ENCODE peak calls at places on chromosomes 4 and X, in four cellular contexts. One of them, this sample, is unnamed.

GRCh38 chr4:27692098-27692679 is 831.5 kb downstream of the STIM2 start:
- DNase-seq in prostate gland: no peak
- DNase-seq in SK-N-SH: peak; percentile 15
- DNase-seq in epithelial cell of esophagus: peak; percentile 81
- DNase-seq in this sample: no peak

GRCh38 chr4:159012381-159012780 is 90.5 kb upstream of the RAPGEF2 start:
- DNase-seq in prostate gland: no peak
- DNase-seq in SK-N-SH: no peak
- DNase-seq in epithelial cell of esophagus: peak; percentile 80
- DNase-seq in this sample: no peak

GRCh38 chr4:183097251-183098079 is 1.6 kb upstream of the WWC2 start:
- DNase-seq in prostate gland: no peak
- DNase-seq in SK-N-SH: no peak
- DNase-seq in epithelial cell of esophagus: no peak
- DNase-seq in this sample: peak; percentile 69

GRCh38 chr4:153535735-153536494 is 69.8 kb downstream of the TMEM131L start:
- DNase-seq in prostate gland: no peak
- DNase-seq in SK-N-SH: no peak
- DNase-seq in epithelial cell of esophagus: no peak
- DNase-seq in this sample: no peak

GRCh38 chr4:155741546-155741945 is 17.3 kb upstream of the GUCY1B1 start:
- DNase-seq in prostate gland: no peak
- DNase-seq in SK-N-SH: no peak
- DNase-seq in epithelial cell of esophagus: no peak
- DNase-seq in this sample: no peak

GRCh38 chrX:102985182-102985581 is 48.1 kb downstream of the RAB40AL start:
- DNase-seq in prostate gland: no peak
- DNase-seq in SK-N-SH: no peak
- DNase-seq in epithelial cell of esophagus: no peak
- DNase-seq in this sample: no peak

GRCh38 chr4:36064147-36064546 is 180.2 kb downstream of the ARAP2 start:
- DNase-seq in prostate gland: no peak
- DNase-seq in SK-N-SH: no peak
- DNase-seq in epithelial cell of esophagus: peak; percentile 70
- DNase-seq in this sample: no peak

GRCh38 chrX:118847676-118848075 is 24.1 kb downstream of the ZCCHC12 start:
- DNase-seq in prostate gland: peak; percentile 25
- DNase-seq in SK-N-SH: peak; percentile 61
- DNase-seq in epithelial cell of esophagus: peak; percentile 43
- DNase-seq in this sample: no peak

GRCh38 chrX:85052636-85053343 is 49.1 kb downstream of the APOOL start:
- DNase-seq in prostate gland: no peak
- DNase-seq in SK-N-SH: no peak
- DNase-seq in epithelial cell of esophagus: peak; percentile 75
- DNase-seq in this sample: no peak

GRCh38 chr4:186723207-186724047 is at the start of gene FAT1:
- DNase-seq in prostate gland: peak; percentile 58
- DNase-seq in SK-N-SH: peak; percentile 85
- DNase-seq in epithelial cell of esophagus: peak; percentile 75
- DNase-seq in this sample: peak; percentile 87

GRCh38 chrX:15245896-15246295 is 24.0 kb downstream of the ASB9 start:
- DNase-seq in prostate gland: no peak
- DNase-seq in SK-N-SH: no peak
- DNase-seq in epithelial cell of esophagus: no peak
- DNase-seq in this sample: no peak

GRCh38 chr4:15164571-15164970 is 162.3 kb downstream of the CPEB2 start:
- DNase-seq in prostate gland: no peak
- DNase-seq in SK-N-SH: no peak
- DNase-seq in epithelial cell of esophagus: peak; percentile 57
- DNase-seq in this sample: no peak

GRCh38 chr4:152709675-152710438 is 30.1 kb upstream of the TMEM154 start:
- DNase-seq in prostate gland: no peak
- DNase-seq in SK-N-SH: no peak
- DNase-seq in epithelial cell of esophagus: peak; percentile 98
- DNase-seq in this sample: no peak

GRCh38 chr4:83516042-83516772 is 19.7 kb upstream of the GPAT3 start:
- DNase-seq in prostate gland: no peak
- DNase-seq in SK-N-SH: no peak
- DNase-seq in epithelial cell of esophagus: peak; percentile 91
- DNase-seq in this sample: no peak

GRCh38 chr4:118888666-118889312 is at the start of gene SYNPO2:
- DNase-seq in prostate gland: peak; percentile 79
- DNase-seq in SK-N-SH: peak; percentile 78
- DNase-seq in epithelial cell of esophagus: peak; percentile 77
- DNase-seq in this sample: peak; percentile 75

GRCh38 chr4:15547392-15547791 is 77.7 kb downstream of the CC2D2A start:
- DNase-seq in prostate gland: no peak
- DNase-seq in SK-N-SH: no peak
- DNase-seq in epithelial cell of esophagus: no peak
- DNase-seq in this sample: no peak

GRCh38 chr4:40856836-40857362 is 107.1 kb downstream of the NSUN7 start:
- DNase-seq in prostate gland: peak; percentile 45
- DNase-seq in SK-N-SH: peak; percentile 96
- DNase-seq in epithelial cell of esophagus: peak; percentile 78
- DNase-seq in this sample: peak; percentile 88
- H3K4me3 ChIP-seq in prostate gland: peak overlapping the region; percentile 19
- H3K4me3 ChIP-seq in SK-N-SH: peak overlapping the region; percentile 48
- H3K4me3 ChIP-seq in epithelial cell of esophagus: peak overlapping the region; percentile 45
- H3K4me3 ChIP-seq in this sample: peak overlapping the region; percentile 43

GRCh38 chr4:85724801-85725548 is 250.0 kb downstream of the ARHGAP24 start:
- DNase-seq in prostate gland: no peak
- DNase-seq in SK-N-SH: no peak
- DNase-seq in epithelial cell of esophagus: no peak
- DNase-seq in this sample: no peak
- H3K4me3 ChIP-seq in prostate gland: no peak overlapping the region
- H3K4me3 ChIP-seq in SK-N-SH: no peak overlapping the region
- H3K4me3 ChIP-seq in epithelial cell of esophagus: no peak overlapping the region
- H3K4me3 ChIP-seq in this sample: no peak overlapping the region

GRCh38 chrX:74923942-74924448 is 1.3 kb downstream of the NEXMIF start:
- DNase-seq in prostate gland: peak; percentile 4
- DNase-seq in SK-N-SH: peak; percentile 21
- DNase-seq in epithelial cell of esophagus: no peak
- DNase-seq in this sample: peak; percentile 62

GRCh38 chrX:74922922-74923321 is 2.3 kb downstream of the NEXMIF start:
- DNase-seq in prostate gland: no peak
- DNase-seq in SK-N-SH: no peak
- DNase-seq in epithelial cell of esophagus: no peak
- DNase-seq in this sample: no peak

GRCh38 chrX:74925210-74926088 is at the start of gene NEXMIF:
- DNase-seq in prostate gland: peak; percentile 19
- DNase-seq in SK-N-SH: peak; percentile 77
- DNase-seq in epithelial cell of esophagus: peak; percentile 30
- DNase-seq in this sample: no peak

DNA sequence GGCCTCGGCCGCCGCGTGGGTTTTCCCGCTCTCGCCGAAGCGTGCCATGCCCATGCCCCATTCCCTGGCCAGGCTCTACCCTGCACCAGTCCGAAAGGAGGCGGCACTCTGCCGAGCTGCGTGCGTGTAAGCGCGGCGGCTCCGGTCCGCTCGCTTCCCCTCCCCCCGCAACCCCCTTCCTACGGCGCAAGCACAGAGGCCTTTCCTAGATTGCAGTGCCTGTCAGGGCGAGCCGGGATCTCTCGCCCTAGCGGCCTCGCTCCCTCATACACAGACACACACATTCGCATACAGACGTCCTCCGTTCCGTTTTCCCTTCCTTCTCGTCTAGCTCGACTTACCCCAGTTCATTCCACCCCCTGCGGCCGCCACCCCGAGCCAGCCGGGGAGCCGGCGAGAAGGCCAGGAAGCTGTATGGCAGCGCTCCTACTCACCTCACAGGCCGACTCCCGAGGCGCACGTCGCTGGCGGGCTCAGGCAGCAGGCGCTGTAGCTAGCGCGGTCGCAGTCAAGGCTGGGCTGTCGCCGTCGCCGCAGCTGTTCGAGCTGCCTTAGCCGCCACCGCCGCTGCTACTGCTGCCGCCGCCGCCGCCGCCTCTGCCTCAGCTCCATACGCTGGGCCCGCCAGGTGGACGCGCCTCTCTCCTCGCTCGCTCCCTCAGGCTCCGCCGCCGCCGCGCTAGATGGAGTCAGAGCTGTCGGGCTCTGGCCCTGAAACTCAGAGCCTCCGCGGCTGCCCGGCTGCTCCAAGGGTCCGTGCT is 623 bp downstream of the NEXMIF start:
- DNase-seq in prostate gland: peak; percentile 46
- DNase-seq in SK-N-SH: peak; percentile 65
- DNase-seq in epithelial cell of esophagus: peak; percentile 5
- DNase-seq in this sample: peak; percentile 73
- H3K4me3 ChIP-seq in prostate gland: peak overlapping the region; percentile 39
- H3K4me3 ChIP-seq in SK-N-SH: peak overlapping the region; percentile 37
- H3K4me3 ChIP-seq in epithelial cell of esophagus: peak overlapping the region; percentile 21
- H3K4me3 ChIP-seq in this sample: peak overlapping the region; percentile 41

DNA sequence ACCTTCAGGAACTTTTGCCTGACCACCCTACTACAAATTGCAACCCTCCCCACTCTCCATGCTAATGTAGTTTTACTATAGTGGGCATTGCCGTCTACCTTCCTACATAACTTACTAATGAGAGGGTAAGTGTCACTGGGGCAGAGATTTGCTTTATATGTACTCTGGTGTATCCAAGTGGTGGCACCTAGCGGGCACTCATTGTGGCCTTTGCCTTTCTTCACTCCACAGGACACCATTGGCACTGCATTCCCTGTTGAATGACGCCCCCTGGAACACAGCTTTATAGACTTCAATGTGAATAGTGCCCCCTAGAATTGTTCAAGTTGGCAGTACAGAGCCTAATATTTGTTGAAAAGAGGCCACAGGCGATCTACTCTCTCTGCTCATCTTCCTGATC is 215.8 kb downstream of the MID1IP1 start:
- DNase-seq in prostate gland: no peak
- DNase-seq in SK-N-SH: no peak
- DNase-seq in epithelial cell of esophagus: no peak
- DNase-seq in this sample: no peak
- H3K4me3 ChIP-seq in prostate gland: no peak overlapping the region
- H3K4me3 ChIP-seq in SK-N-SH: no peak overlapping the region
- H3K4me3 ChIP-seq in epithelial cell of esophagus: no peak overlapping the region
- H3K4me3 ChIP-seq in this sample: no peak overlapping the region

GRCh38 chr4:18397681-18398080 is 376.1 kb upstream of the LCORL start:
- DNase-seq in prostate gland: no peak
- DNase-seq in SK-N-SH: no peak
- DNase-seq in epithelial cell of esophagus: no peak
- DNase-seq in this sample: no peak
- H3K4me3 ChIP-seq in prostate gland: no peak overlapping the region
- H3K4me3 ChIP-seq in SK-N-SH: no peak overlapping the region
- H3K4me3 ChIP-seq in epithelial cell of esophagus: no peak overlapping the region
- H3K4me3 ChIP-seq in this sample: no peak overlapping the region

DNA sequence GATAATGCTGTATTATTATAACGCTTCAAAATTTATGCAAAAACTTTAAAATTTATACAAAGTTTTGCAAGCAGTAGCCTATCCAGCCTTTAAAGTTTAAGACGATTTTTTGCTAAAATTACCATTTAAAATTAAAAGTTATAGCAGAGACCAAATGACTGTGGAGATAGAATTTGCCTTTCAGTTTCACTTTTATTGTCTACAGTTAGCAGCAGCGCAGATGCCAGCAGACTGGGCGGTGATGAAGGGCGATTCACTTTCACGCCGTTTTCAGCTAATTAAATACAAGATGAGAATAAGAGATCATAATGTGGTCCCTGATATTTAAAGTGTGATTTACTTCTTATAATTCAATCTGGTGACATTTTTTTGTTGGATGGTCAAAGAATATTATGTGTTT is 1381.5 kb upstream of the ADGRL3 start:
- DNase-seq in prostate gland: no peak
- DNase-seq in SK-N-SH: no peak
- DNase-seq in epithelial cell of esophagus: no peak
- DNase-seq in this sample: no peak
- H3K4me3 ChIP-seq in prostate gland: no peak overlapping the region
- H3K4me3 ChIP-seq in SK-N-SH: peak overlapping the region; percentile 34
- H3K4me3 ChIP-seq in epithelial cell of esophagus: no peak overlapping the region
- H3K4me3 ChIP-seq in this sample: peak overlapping the region; percentile 23

DNA sequence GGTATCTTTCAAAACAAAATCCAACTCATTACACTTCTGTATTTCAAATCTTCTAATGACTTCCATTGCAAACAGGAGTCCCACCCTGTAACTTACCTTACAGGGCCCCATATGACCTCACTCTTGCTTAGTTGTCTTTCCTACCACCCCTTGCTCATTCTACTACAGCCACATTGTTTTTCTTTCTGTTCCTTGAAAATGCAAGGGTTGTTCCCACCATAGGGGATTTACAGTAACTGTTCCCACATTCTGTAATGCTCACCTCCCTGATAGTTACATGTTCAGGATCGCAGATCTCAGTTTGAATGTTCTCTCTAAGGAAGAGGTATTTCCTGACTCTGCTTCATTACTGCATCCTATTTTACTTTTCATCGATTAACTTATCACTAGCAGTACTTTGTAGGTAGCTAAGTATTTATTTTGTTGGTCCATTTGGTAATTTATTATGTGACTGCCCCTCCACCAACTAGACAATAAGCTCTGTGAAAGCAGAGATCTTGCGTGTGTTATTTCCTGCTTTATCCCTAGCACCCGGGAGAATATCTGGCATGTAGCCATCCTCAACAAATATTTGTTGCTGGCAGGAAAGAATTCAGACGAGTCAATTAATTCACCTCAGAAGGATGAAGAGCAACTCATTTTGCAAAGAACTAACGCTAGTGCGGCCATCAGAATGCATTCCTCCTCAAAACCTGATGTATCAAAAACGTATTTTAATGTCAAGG is 21.4 kb downstream of the MAOB start:
- DNase-seq in prostate gland: peak; percentile 24
- DNase-seq in SK-N-SH: peak; percentile 20
- DNase-seq in epithelial cell of esophagus: peak; percentile 38
- DNase-seq in this sample: no peak
- H3K4me3 ChIP-seq in prostate gland: no peak overlapping the region
- H3K4me3 ChIP-seq in SK-N-SH: no peak overlapping the region
- H3K4me3 ChIP-seq in epithelial cell of esophagus: no peak overlapping the region
- H3K4me3 ChIP-seq in this sample: no peak overlapping the region

This sample was measured in upper lobe of right lung.